ENCODE peak calls at places on chromosomes 4 and X, in four cellular contexts. J, H, A and K are unnamed samples.

GRCh38 chr4:87077834-87078585 is 142.4 kb downstream of the KLHL8 start:
- DNase-seq in J (no peak), H (no peak), A (no peak), K (no peak)

GRCh38 chr4:19748470-19748869 is 503.2 kb upstream of the SLIT2 start:
- DNase-seq in J (no peak), H (no peak), A (no peak), K (peak)

GRCh38 chr4:184824776-184825393 is 883 bp downstream of the ACSL1 start:
- DNase-seq in J (no peak), H (no peak), A (no peak), K (no peak)

GRCh38 chrX:55074851-55075467 is at the start of gene PAGE2B:
- DNase-seq in J (no peak), H (no peak), A (no peak), K (no peak)

GRCh38 chrX:154738013-154738738 is 12.7 kb downstream of the GAB3 start:
- DNase-seq in J (peak), H (no peak), A (no peak), K (peak)

GRCh38 chrX:47218920-47219815 is 687 bp downstream of the CDK16 start:
- DNase-seq in J (peak), H (no peak), A (no peak), K (peak)

GRCh38 chrX:68942141-68942540 is 113.3 kb downstream of the EFNB1 start:
- DNase-seq in J (no peak), H (peak), A (no peak), K (no peak)

GRCh38 chr4:186700746-186701145 is 22.9 kb downstream of the FAT1 start:
- DNase-seq in J (peak), H (no peak), A (no peak), K (no peak)

GRCh38 chrX:3811331-3812311 is 98.2 kb upstream of the PRKX start:
- DNase-seq in J (no peak), H (peak), A (no peak), K (no peak)

GRCh38 chrX:13223868-13224555 is 95.8 kb downstream of the ATXN3L start:
- DNase-seq in J (no peak), H (no peak), A (no peak), K (no peak)

GRCh38 chr4:94168321-94168720 is 39.3 kb upstream of the SMARCAD1 start:
- DNase-seq in J (no peak), H (no peak), A (no peak), K (no peak)

GRCh38 chr4:33975996-33976395 is 2268.3 kb downstream of the ARAP2 start:
- DNase-seq in J (no peak), H (no peak), A (no peak), K (no peak)

GRCh38 chr4:6017030-6017429 is 1.2 kb downstream of the C4orf50 start:
- DNase-seq in J (no peak), H (no peak), A (no peak), K (no peak)

GRCh38 chrX:24158881-24159280 is 9.4 kb downstream of the ZFX start:
- DNase-seq in J (no peak), H (no peak), A (no peak), K (no peak)

GRCh38 chrX:41081821-41082220 is 3.4 kb upstream of the USP9X start:
- DNase-seq in J (no peak), H (no peak), A (no peak), K (no peak)

GRCh38 chrX:47047989-47048388 is 30.3 kb upstream of the RGN start:
- DNase-seq in J (no peak), H (no peak), A (no peak), K (no peak)

GRCh38 chr4:2827874-2828751 is 15.5 kb upstream of the ADD1 start:
- DNase-seq in J (no peak), H (no peak), A (no peak), K (no peak)

GRCh38 chr4:7827566-7827965 is 112.1 kb downstream of the AFAP1 start:
- DNase-seq in J (no peak), H (no peak), A (no peak), K (no peak)

GRCh38 chr4:35465096-35465495 is 779.2 kb downstream of the ARAP2 start:
- DNase-seq in J (no peak), H (no peak), A (no peak), K (no peak)

GRCh38 chr4:793941-794621 is 31.8 kb downstream of the CPLX1 start:
- DNase-seq in J (no peak), H (peak), A (no peak), K (no peak)

GRCh38 chr4:121707344-121707743 is 10.6 kb upstream of the ANXA5 start:
- DNase-seq in J (no peak), H (no peak), A (no peak), K (no peak)

GRCh38 chr4:176767183-176767582 is 25.5 kb downstream of the VEGFC start:
- DNase-seq in J (no peak), H (no peak), A (no peak), K (no peak)